ENCODE peak calls at places on chromosome 3, in four cellular contexts. One of them, this sample, is unnamed.

GRCh38 chr3:172321035-172321434 is 127.2 kb downstream of the GHSR start:
- DNase-seq in NB4: peak
- DNase-seq in stimulated activated CD4-positive, alpha-beta T cell treated with anti-CD3 and anti-CD28 coated beads, Interleukin-2, amount 100 ng/mL, for 48 hours: no peak
- DNase-seq in body of pancreas: no peak
- DNase-seq in this sample: no peak

GRCh38 chr3:64343692-64344440 is 118.6 kb upstream of the PRICKLE2 start:
- DNase-seq in stimulated activated CD4-positive, alpha-beta T cell treated with anti-CD3 and anti-CD28 coated beads, Interleukin-2, amount 100 ng/mL, for 48 hours: no peak
- DNase-seq in body of pancreas: no peak
- DNase-seq in NB4: no peak
- DNase-seq in this sample: no peak

GRCh38 chr3:24185738-24186384 is 240.8 kb downstream of the NR1D2 start:
- DNase-seq in body of pancreas: peak
- DNase-seq in NB4: peak
- DNase-seq in stimulated activated CD4-positive, alpha-beta T cell treated with anti-CD3 and anti-CD28 coated beads, Interleukin-2, amount 100 ng/mL, for 48 hours: peak
- DNase-seq in this sample: peak

GRCh38 chr3:43736558-43736995 is 45.8 kb downstream of the ABHD5 start:
- DNase-seq in stimulated activated CD4-positive, alpha-beta T cell treated with anti-CD3 and anti-CD28 coated beads, Interleukin-2, amount 100 ng/mL, for 48 hours: no peak
- DNase-seq in body of pancreas: no peak
- DNase-seq in NB4: no peak
- DNase-seq in this sample: no peak

GRCh38 chr3:69671082-69671952 is 67.9 kb upstream of the MITF start:
- DNase-seq in stimulated activated CD4-positive, alpha-beta T cell treated with anti-CD3 and anti-CD28 coated beads, Interleukin-2, amount 100 ng/mL, for 48 hours: peak
- DNase-seq in body of pancreas: peak
- DNase-seq in NB4: peak
- DNase-seq in this sample: no peak

GRCh38 chr3:53806182-53807116 is 39.8 kb downstream of the CHDH start:
- DNase-seq in NB4: no peak
- DNase-seq in body of pancreas: peak
- DNase-seq in stimulated activated CD4-positive, alpha-beta T cell treated with anti-CD3 and anti-CD28 coated beads, Interleukin-2, amount 100 ng/mL, for 48 hours: no peak
- DNase-seq in this sample: no peak

GRCh38 chr3:20185364-20185732 is 658 bp downstream of the SGO1 start:
- DNase-seq in stimulated activated CD4-positive, alpha-beta T cell treated with anti-CD3 and anti-CD28 coated beads, Interleukin-2, amount 100 ng/mL, for 48 hours: peak
- DNase-seq in NB4: no peak
- DNase-seq in body of pancreas: no peak
- DNase-seq in this sample: peak

GRCh38 chr3:160023476-160023875 is 34.8 kb downstream of the IL12A start:
- DNase-seq in body of pancreas: no peak
- DNase-seq in stimulated activated CD4-positive, alpha-beta T cell treated with anti-CD3 and anti-CD28 coated beads, Interleukin-2, amount 100 ng/mL, for 48 hours: no peak
- DNase-seq in NB4: no peak
- DNase-seq in this sample: no peak